ENCODE peak calls at places on chromosomes 2 and 18, in nine cellular contexts. L is choroid plexus epithelial cell; N is kidney; G is body of pancreas; D is tibial artery; W is A549; I is mucosa of descending colon; V is CD8-positive, alpha-beta memory T cell; X is aorta. U is an unnamed sample.
A peak's percentile ranks its signal among the peaks of the same experiment; 100 is the strongest.

GRCh38 chr18:55863876-55864275 is 275.9 kb upstream of the TCF4 start:
- DNase-seq in L (no peak), N (no peak), G (no peak), D (no peak), W (no peak), I (no peak), V (no peak), X (no peak), U (no peak)

GRCh38 chr2:113757059-113757657 is 716 bp upstream of the SLC35F5 start:
- DNase-seq in L (no peak), N (no peak), G (peak; percentile 32), D (no peak), W (peak; percentile 4), I (no peak), V (no peak), X (no peak), U (no peak)

GRCh38 chr2:86622878-86623548 is 652 bp downstream of the RNF103 start:
- DNase-seq in L (no peak), N (peak; percentile 88), G (peak; percentile 69), D (peak; percentile 57), W (peak; percentile 53), I (peak; percentile 77), V (peak; percentile 38), X (peak; percentile 77), U (peak; percentile 83)

GRCh38 chr18:3418083-3418482 is 31.9 kb upstream of the TGIF1 start:
- DNase-seq in L (no peak), N (no peak), G (no peak), D (no peak), W (no peak), I (no peak), V (no peak), X (no peak), U (no peak)

GRCh38 chr2:220789961-220790360 is 782.1 kb downstream of the EPHA4 start:
- DNase-seq in L (peak; percentile 41), N (no peak), G (no peak), D (no peak), W (no peak), I (no peak), V (no peak), X (no peak), U (no peak)

GRCh38 chr2:152062130-152063091 is 36.4 kb downstream of the CACNB4 start:
- DNase-seq in L (peak; percentile 43), N (no peak), G (no peak), D (peak; percentile 52), W (peak; percentile 28), I (no peak), V (no peak), X (peak; percentile 65), U (no peak)

GRCh38 chr18:14978962-14979535 is 231.1 kb downstream of the ANKRD30B start:
- DNase-seq in L (peak; percentile 14), N (no peak), G (peak; percentile 57), D (no peak), W (no peak), I (no peak), V (no peak), X (no peak), U (no peak)

GRCh38 chr18:27017901-27018500 is 152.5 kb upstream of the AQP4 start:
- DNase-seq in L (peak; percentile 27), N (no peak), G (no peak), D (no peak), W (peak; percentile 5), I (no peak), V (no peak), X (no peak), U (no peak)

GRCh38 chr2:68558576-68558975 is 84.8 kb upstream of the PROKR1 start:
- DNase-seq in L (no peak), N (no peak), G (no peak), D (no peak), W (no peak), I (no peak), V (no peak), X (no peak), U (no peak)

GRCh38 chr2:201699384-201699783 is 940 bp upstream of the MPP4 start:
- DNase-seq in L (no peak), N (no peak), G (no peak), D (no peak), W (no peak), I (no peak), V (no peak), X (no peak), U (no peak)
- H3K4me3 ChIP-seq in L (no peak overlapping the region), N (no peak overlapping the region), G (no peak overlapping the region), D (no peak overlapping the region), W (no peak overlapping the region), I (no peak overlapping the region), V (no peak overlapping the region), X (no peak overlapping the region), U (no peak overlapping the region)

GRCh38 chr2:192696857-192697256 is 502.1 kb upstream of the TMEFF2 start:
- DNase-seq in L (no peak), N (no peak), G (no peak), D (no peak), W (no peak), I (no peak), V (no peak), X (no peak), U (no peak)
- H3K4me3 ChIP-seq in L (no peak overlapping the region), N (no peak overlapping the region), G (no peak overlapping the region), D (no peak overlapping the region), W (no peak overlapping the region), I (no peak overlapping the region), V (no peak overlapping the region), X (no peak overlapping the region), U (no peak overlapping the region)

GRCh38 chr2:20666114-20666363 is 905 bp upstream of the GDF7 start:
- DNase-seq in L (no peak), N (no peak), G (no peak), D (no peak), W (no peak), I (no peak), V (no peak), X (no peak), U (no peak)
- H3K4me3 ChIP-seq in L (peak overlapping the region; percentile 39), N (peak overlapping the region; percentile 67), G (no peak overlapping the region), D (peak overlapping the region; percentile 57), W (peak overlapping the region; percentile 58), I (no peak overlapping the region), V (peak overlapping the region; percentile 39), X (peak overlapping the region; percentile 74), U (peak overlapping the region; percentile 53)

GRCh38 chr2:45588158-45588829 is 22.8 kb downstream of the SRBD1 start:
- DNase-seq in L (peak; percentile 31), N (no peak), G (no peak), D (no peak), W (no peak), I (no peak), V (no peak), X (no peak), U (no peak)

GRCh38 chr2:45586600-45586999 is 24.5 kb downstream of the SRBD1 start:
- DNase-seq in L (no peak), N (no peak), G (no peak), D (no peak), W (no peak), I (no peak), V (no peak), X (no peak), U (no peak)

GRCh38 chr2:45583989-45584388 is 27.1 kb downstream of the SRBD1 start:
- DNase-seq in L (no peak), N (no peak), G (no peak), D (no peak), W (no peak), I (no peak), V (no peak), X (no peak), U (no peak)

GRCh38 chr2:45582522-45582921 is 28.5 kb downstream of the SRBD1 start:
- DNase-seq in L (no peak), N (no peak), G (no peak), D (no peak), W (no peak), I (no peak), V (no peak), X (no peak), U (no peak)

GRCh38 chr2:45585267-45585861 is 25.7 kb downstream of the SRBD1 start:
- DNase-seq in L (peak; percentile 79), N (no peak), G (peak; percentile 42), D (peak; percentile 31), W (peak; percentile 43), I (no peak), V (no peak), X (no peak), U (no peak)
- H3K4me3 ChIP-seq in L (no peak overlapping the region), N (no peak overlapping the region), G (no peak overlapping the region), D (no peak overlapping the region), W (no peak overlapping the region), I (no peak overlapping the region), V (no peak overlapping the region), X (no peak overlapping the region), U (no peak overlapping the region)

DNA sequence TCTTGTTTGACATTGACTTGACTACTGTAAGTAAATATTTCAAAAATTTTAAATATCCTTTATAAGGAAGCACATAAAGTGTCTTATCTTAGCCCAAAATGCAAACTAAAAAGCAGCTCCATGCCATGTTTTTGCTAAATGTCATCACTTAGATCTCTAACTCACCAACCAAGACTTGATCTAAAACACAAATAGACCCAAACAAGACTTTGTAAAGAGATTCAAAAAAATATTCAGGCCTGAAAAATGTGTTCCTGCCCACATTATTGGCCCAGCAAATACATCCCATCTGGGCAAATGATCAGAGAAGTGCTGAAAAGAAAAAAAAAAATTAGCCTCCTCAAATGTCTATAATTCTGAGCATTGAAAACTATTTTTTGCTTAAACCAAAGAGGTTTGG is 187.6 kb downstream of the MREG start:
- DNase-seq in L (peak; percentile 48), N (no peak), G (no peak), D (no peak), W (no peak), I (no peak), V (no peak), X (no peak), U (no peak)
- H3K4me3 ChIP-seq in L (no peak overlapping the region), N (no peak overlapping the region), G (no peak overlapping the region), D (no peak overlapping the region), W (no peak overlapping the region), I (no peak overlapping the region), V (no peak overlapping the region), X (no peak overlapping the region), U (no peak overlapping the region)

GRCh38 chr2:207133493-207133861 is 32.3 kb downstream of the KLF7 start:
- DNase-seq in L (no peak), N (peak; percentile 62), G (no peak), D (no peak), W (no peak), I (no peak), V (no peak), X (no peak), U (no peak)
- H3K4me3 ChIP-seq in L (no peak overlapping the region), N (no peak overlapping the region), G (no peak overlapping the region), D (peak overlapping the region; percentile 10), W (no peak overlapping the region), I (no peak overlapping the region), V (no peak overlapping the region), X (no peak overlapping the region), U (no peak overlapping the region)

DNA sequence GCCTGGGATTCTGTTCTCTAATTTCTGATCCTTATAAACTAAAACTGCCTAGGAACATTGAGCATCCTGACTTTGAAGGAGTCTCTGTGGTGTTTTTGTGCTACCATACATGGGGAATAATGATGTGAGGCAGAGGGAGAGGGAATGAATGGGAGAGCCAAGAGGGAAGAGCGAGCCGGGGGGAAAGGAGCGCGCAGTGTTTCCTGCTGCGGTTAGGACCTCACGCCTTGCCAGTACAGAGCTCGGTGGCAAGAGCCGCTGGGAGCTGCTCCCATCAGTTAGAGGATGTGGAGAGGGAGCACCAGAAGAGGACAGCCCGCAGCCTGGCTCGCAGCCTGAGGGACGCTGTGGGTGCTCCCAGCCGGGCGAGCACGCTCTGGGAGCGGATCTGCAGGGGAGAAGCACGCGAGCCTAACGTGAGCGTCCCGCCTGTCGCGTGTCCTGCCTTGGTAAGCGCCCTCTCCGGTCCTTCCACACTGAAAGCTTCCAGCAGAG is 114.7 kb downstream of the FAM210A start:
- DNase-seq in L (peak; percentile 27), N (peak; percentile 91), G (peak; percentile 32), D (peak; percentile 57), W (no peak), I (no peak), V (no peak), X (peak; percentile 73), U (no peak)
- H3K4me3 ChIP-seq in L (no peak overlapping the region), N (peak overlapping the region; percentile 36), G (no peak overlapping the region), D (peak overlapping the region; percentile 39), W (no peak overlapping the region), I (no peak overlapping the region), V (peak overlapping the region; percentile 63), X (peak overlapping the region; percentile 17), U (no peak overlapping the region)

U was measured in right lobe of liver.